ENCODE peak calls at places on chromosomes 4 and X, in seven cellular contexts. V, U, A, R, E, Y and F are unnamed samples.

GRCh38 chr4:119038465-119038864 is 97.2 kb upstream of the MYOZ2 start:
- DNase-seq in V (no peak), Y (no peak), U (no peak), A (no peak), E (peak; percentile 43), R (no peak), F (no peak)

GRCh38 chrX:121579016-121579760 is 531.8 kb downstream of the GLUD2 start:
- DNase-seq in U (peak; percentile 4), Y (peak; percentile 33), A (no peak), E (peak; percentile 1), V (no peak), R (peak; percentile 55), F (no peak)

GRCh38 chrX:100447563-100448397 is 37.7 kb upstream of the PCDH19 start:
- DNase-seq in R (peak; percentile 20), E (peak; percentile 59), A (peak; percentile 61), V (no peak), Y (peak; percentile 33), U (peak; percentile 25), F (no peak)

GRCh38 chr4:187209921-187210613 is 486.4 kb upstream of the FAT1 start:
- DNase-seq in V (no peak), U (no peak), A (no peak), E (no peak), R (no peak), Y (no peak), F (no peak)

GRCh38 chrX:49878834-49879655 is at the start of gene USP27X:
- DNase-seq in V (peak; percentile 95), Y (peak; percentile 76), R (peak; percentile 73), U (peak; percentile 61), E (peak; percentile 77), A (peak; percentile 82), F (no peak)

GRCh38 chrX:11016728-11017127 is 94.4 kb upstream of the HCCS start:
- DNase-seq in E (no peak), U (no peak), V (no peak), R (no peak), Y (no peak), A (no peak), F (no peak)

GRCh38 chr4:154707877-154708276 is 35.9 kb upstream of the LRAT start:
- DNase-seq in A (no peak), V (no peak), E (no peak), Y (no peak), R (no peak), U (no peak), F (no peak)

GRCh38 chrX:24002167-24002566 is 24.8 kb downstream of the KLHL15 start:
- DNase-seq in U (no peak), Y (no peak), A (no peak), R (no peak), E (no peak), V (no peak), F (no peak)

GRCh38 chr4:183322326-183322725 is at the start of gene CLDN24:
- DNase-seq in Y (no peak), E (no peak), U (no peak), R (no peak), V (no peak), A (no peak), F (no peak)

GRCh38 chrX:149060921-149061320 is 444.2 kb downstream of the IDS start:
- DNase-seq in A (no peak), E (no peak), R (no peak), U (no peak), V (no peak), Y (no peak), F (no peak)

GRCh38 chrX:103356023-103356798 is at the start of gene TCEAL9:
- DNase-seq in E (peak; percentile 79), V (no peak), Y (peak; percentile 74), U (peak; percentile 65), A (peak; percentile 74), R (peak; percentile 5), F (no peak)

GRCh38 chrX:49816435-49816834 is 12.7 kb upstream of the PAGE4 start:
- DNase-seq in E (no peak), Y (no peak), R (no peak), A (no peak), V (no peak), U (no peak), F (no peak)

GRCh38 chrX:13007519-13008188 is 32.7 kb downstream of the TMSB4X start:
- DNase-seq in R (no peak), V (no peak), Y (no peak), A (no peak), U (no peak), E (peak; percentile 31), F (no peak)

GRCh38 chrX:291411-291901 is 10.3 kb downstream of the PLCXD1 start:
- DNase-seq in R (no peak), U (no peak), Y (no peak), A (peak; percentile 48), V (peak; percentile 65), E (no peak), F (no peak)

GRCh38 chr4:118865091-118865708 is 23.5 kb upstream of the SYNPO2 start:
- DNase-seq in Y (peak; percentile 50), V (no peak), A (no peak), R (peak; percentile 38), E (peak; percentile 64), U (no peak), F (no peak)

GRCh38 chr4:144754562-144755410 is 108.8 kb downstream of the HHIP start:
- DNase-seq in Y (peak; percentile 12), A (no peak), R (no peak), E (peak; percentile 73), V (no peak), U (no peak), F (no peak)

GRCh38 chrX:15680401-15680800 is 15.8 kb upstream of the CLTRN start:
- DNase-seq in E (no peak), U (no peak), Y (no peak), A (no peak), R (no peak), V (no peak), F (no peak)

GRCh38 chr4:38668203-38668602 is 4.2 kb downstream of the KLF3 start:
- DNase-seq in Y (no peak), U (no peak), A (no peak), V (no peak), R (no peak), E (no peak), F (no peak)

GRCh38 chr4:38667005-38667771 is 3.2 kb downstream of the KLF3 start:
- DNase-seq in U (peak; percentile 90), R (peak; percentile 16), V (no peak), A (peak; percentile 92), E (peak; percentile 99), Y (peak; percentile 97), F (peak; percentile 30)

GRCh38 chr4:38670939-38671593 is 7.1 kb downstream of the KLF3 start:
- DNase-seq in R (no peak), Y (no peak), E (peak; percentile 51), A (no peak), V (no peak), U (no peak), F (no peak)

GRCh38 chr4:38670061-38670894 is 6.3 kb downstream of the KLF3 start:
- DNase-seq in E (peak; percentile 21), U (no peak), A (no peak), Y (no peak), V (no peak), R (no peak), F (no peak)

GRCh38 chr4:38669233-38669632 is 5.2 kb downstream of the KLF3 start:
- DNase-seq in A (no peak), V (no peak), Y (no peak), R (no peak), E (peak; percentile 86), U (no peak), F (no peak)
- H3K4me1 ChIP-seq in A (peaks cover 68% of the 10 kb centered on the region), V (peaks cover 90% of the 10 kb centered on the region), Y (peaks cover 66% of the 10 kb centered on the region), R (peaks cover 4% of the 10 kb centered on the region), E (peaks cover 75% of the 10 kb centered on the region), U (peaks cover 66% of the 10 kb centered on the region), F (peaks cover 64% of the 10 kb centered on the region)

GRCh38 chr4:82739292-82740190 is 59.1 kb downstream of the SCD5 start:
- DNase-seq in U (peak; percentile 69), E (peak; percentile 82), R (peak; percentile 71), V (peak; percentile 88), Y (peak; percentile 73), A (peak; percentile 77), F (no peak)
- TF ChIP-seq CTCF in U (peak; percentile 74), E (peak; percentile 100), R (peak; percentile 99), V (peak; percentile 94), Y (peak; percentile 71), A (peak; percentile 83), F (peak; percentile 69)

DNA sequence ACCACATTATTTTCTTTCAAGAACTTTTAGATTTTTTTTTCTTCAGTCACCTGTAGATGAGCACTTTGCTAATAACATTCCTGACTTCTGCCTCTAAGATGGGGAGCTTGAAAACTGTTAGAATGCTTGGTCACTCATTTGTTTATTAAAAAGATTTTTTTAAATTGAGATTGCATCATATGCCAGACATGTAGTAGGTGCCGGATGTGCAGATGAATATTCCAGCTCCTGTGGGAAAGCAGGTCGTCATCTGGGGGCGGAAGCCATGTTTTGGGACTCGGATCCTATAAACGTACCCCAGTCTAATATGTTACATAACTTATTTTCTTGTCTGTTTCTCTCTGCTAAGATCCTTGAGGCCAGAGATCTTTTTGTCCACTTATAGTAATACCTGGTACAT is 236.8 kb downstream of the ARHGAP10 start:
- DNase-seq in Y (no peak), U (no peak), E (no peak), V (no peak), A (no peak), R (no peak), F (no peak)
- H3K4me1 ChIP-seq in Y (peaks cover 4% of the 10 kb centered on the region), U (peaks cover 16% of the 10 kb centered on the region), E (peaks cover 15% of the 10 kb centered on the region), V (no peaks in the 10 kb centered on the region), A (no peaks in the 10 kb centered on the region), R (no peaks in the 10 kb centered on the region), F (no peaks in the 10 kb centered on the region)

DNA sequence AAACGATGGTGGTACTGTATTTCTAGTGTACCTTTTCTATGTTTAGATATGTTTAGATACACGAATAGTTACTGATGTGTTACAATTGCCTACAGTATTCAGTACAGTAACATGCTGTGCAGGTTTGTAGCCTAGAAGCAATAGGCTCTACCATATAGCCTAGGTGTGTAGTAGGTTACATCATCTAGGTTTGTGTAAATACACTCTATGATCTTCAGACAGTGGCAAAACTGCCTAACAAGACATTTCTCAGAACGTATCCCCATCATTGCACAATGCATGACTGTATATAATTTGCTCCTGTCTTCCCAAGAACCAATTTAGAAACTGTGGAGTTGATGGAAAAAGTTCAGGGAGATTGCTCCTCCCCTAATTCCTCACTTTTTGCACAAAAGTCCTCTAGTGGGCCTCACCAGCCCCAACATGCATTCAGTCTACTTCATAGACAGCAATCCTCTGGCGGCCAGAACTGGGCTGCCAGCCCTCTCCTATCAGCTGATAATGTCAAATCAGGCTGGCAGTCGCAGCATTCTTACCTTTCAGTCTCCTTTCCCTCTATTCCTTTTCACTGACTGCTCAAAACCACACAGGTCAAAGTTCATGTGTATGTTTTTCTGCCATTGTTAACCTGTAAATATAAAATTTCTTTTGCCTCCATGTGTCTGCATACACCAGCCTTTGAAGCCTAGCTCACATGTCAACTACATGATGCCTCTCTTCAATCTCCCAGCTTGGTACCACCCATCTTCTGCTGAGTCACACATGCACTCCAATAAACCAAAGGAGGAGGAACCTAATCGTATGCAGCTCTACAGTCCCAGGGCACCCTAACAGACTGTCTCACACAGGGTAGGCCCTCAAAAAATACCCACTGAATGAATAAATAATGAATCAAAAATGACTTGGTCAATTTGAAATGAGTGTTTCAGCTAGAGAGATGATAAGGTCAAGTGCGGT is 32.1 kb downstream of the BCLAF3 start:
- DNase-seq in U (no peak), E (no peak), A (no peak), R (no peak), V (no peak), Y (peak; percentile 2), F (no peak)
- TF ChIP-seq CTCF in U (no peak), E (no peak), A (no peak), R (no peak), V (no peak), Y (no peak), F (no peak)